ENCODE peak calls at places on chromosomes 2 and 18, in ten cellular contexts. I, C, Q, A, F, O, L, R, G and M are unnamed samples.

GRCh38 chr2:22276696-22277095 is 1108.3 kb upstream of the KLHL29 start:
- DNase-seq in I (no peak), C (no peak), Q (no peak), A (no peak), F (no peak), O (no peak), L (no peak), R (no peak), G (no peak), M (no peak)

GRCh38 chr2:218536804-218537494 is 31.2 kb downstream of the USP37 start:
- DNase-seq in I (no peak), C (no peak), Q (no peak), A (no peak), F (no peak), O (no peak), L (no peak), R (no peak), G (no peak), M (no peak)

GRCh38 chr2:189899101-189899500 is 114.9 kb downstream of the PMS1 start:
- DNase-seq in I (no peak), C (no peak), Q (no peak), A (no peak), F (no peak), O (no peak), L (no peak), R (no peak), G (no peak), M (no peak)

GRCh38 chr18:79532690-79533058 is 136.9 kb downstream of the NFATC1 start:
- DNase-seq in I (peak), C (no peak), Q (no peak), A (no peak), F (no peak), O (no peak), L (no peak), R (no peak), G (no peak), M (no peak)

GRCh38 chr2:232350804-232351685 is 27.5 kb upstream of the ALPP start:
- DNase-seq in I (no peak), C (no peak), Q (no peak), A (no peak), F (peak), O (no peak), L (no peak), R (no peak), G (no peak), M (no peak)

GRCh38 chr2:232541961-232542714 is 2.6 kb downstream of the CHRNG start:
- DNase-seq in I (no peak), C (no peak), Q (peak), A (no peak), F (peak), O (no peak), L (no peak), R (no peak), G (no peak), M (peak)

GRCh38 chr2:58434692-58435091 is 193.6 kb upstream of the FANCL start:
- DNase-seq in I (no peak), C (no peak), Q (no peak), A (no peak), F (no peak), O (no peak), L (no peak), R (no peak), G (no peak), M (no peak)

GRCh38 chr2:16654775-16655456 is 10.7 kb downstream of the CYRIA start:
- DNase-seq in I (no peak), C (no peak), Q (no peak), A (no peak), F (no peak), O (no peak), L (no peak), R (no peak), G (no peak), M (no peak)

GRCh38 chr2:44233450-44234128 is 41.7 kb upstream of the SLC3A1 start:
- DNase-seq in I (no peak), C (no peak), Q (no peak), A (peak), F (no peak), O (no peak), L (no peak), R (no peak), G (no peak), M (no peak)

GRCh38 chr2:222364280-222364895 is 60.0 kb upstream of the SGPP2 start:
- DNase-seq in I (no peak), C (no peak), Q (no peak), A (no peak), F (no peak), O (no peak), L (no peak), R (no peak), G (no peak), M (no peak)

GRCh38 chr2:24739355-24740025 is 53.7 kb downstream of the PTRHD1 start:
- DNase-seq in I (no peak), C (no peak), Q (no peak), A (no peak), F (no peak), O (no peak), L (no peak), R (no peak), G (no peak), M (no peak)

GRCh38 chr18:23422751-23423418 is 30.2 kb upstream of the RIOK3 start:
- DNase-seq in I (no peak), C (peak), Q (no peak), A (peak), F (no peak), O (no peak), L (no peak), R (peak), G (peak), M (peak)

GRCh38 chr2:10557506-10558265 is 109.6 kb upstream of the ODC1 start:
- DNase-seq in I (no peak), C (no peak), Q (no peak), A (no peak), F (no peak), O (no peak), L (no peak), R (no peak), G (no peak), M (no peak)

GRCh38 chr2:56195563-56195962 is 11.8 kb downstream of the CCDC85A start:
- DNase-seq in I (no peak), C (no peak), Q (no peak), A (no peak), F (no peak), O (no peak), L (no peak), R (no peak), G (no peak), M (no peak)

GRCh38 chr2:39640107-39640506 is 25.6 kb upstream of the TMEM178A start:
- DNase-seq in I (no peak), C (no peak), Q (peak), A (no peak), F (peak), O (no peak), L (no peak), R (no peak), G (no peak), M (no peak)

GRCh38 chr2:128666596-128666995 is 347.9 kb upstream of the HS6ST1 start:
- DNase-seq in I (no peak), C (no peak), Q (no peak), A (no peak), F (no peak), O (no peak), L (no peak), R (no peak), G (no peak), M (no peak)

GRCh38 chr2:28955492-28955891 is 25.6 kb upstream of the TOGARAM2 start:
- DNase-seq in I (no peak), C (no peak), Q (no peak), A (no peak), F (no peak), O (no peak), L (no peak), R (no peak), G (no peak), M (no peak)

GRCh38 chr2:196354186-196354585 is 182.8 kb upstream of the STK17B start:
- DNase-seq in I (no peak), C (no peak), Q (no peak), A (no peak), F (no peak), O (no peak), L (no peak), R (no peak), G (no peak), M (no peak)

GRCh38 chr2:45814528-45814927 is 163.1 kb downstream of the PRKCE start:
- DNase-seq in I (peak), C (no peak), Q (no peak), A (no peak), F (peak), O (peak), L (no peak), R (no peak), G (no peak), M (peak)

GRCh38 chr2:216315817-216316603 is 56.3 kb downstream of the MARCHF4 start:
- DNase-seq in I (no peak), C (no peak), Q (no peak), A (peak), F (no peak), O (no peak), L (no peak), R (no peak), G (no peak), M (no peak)

GRCh38 chr18:79575891-79576685 is 103.5 kb upstream of the CTDP1 start:
- DNase-seq in I (peak), C (peak), Q (peak), A (no peak), F (peak), O (no peak), L (peak), R (no peak), G (peak), M (peak)

GRCh38 chr18:46767217-46767616 is 10.4 kb upstream of the ST8SIA5 start:
- DNase-seq in I (no peak), C (no peak), Q (no peak), A (no peak), F (no peak), O (no peak), L (no peak), R (no peak), G (no peak), M (no peak)

GRCh38 chr2:102708847-102709559 is 52.8 kb upstream of the TMEM182 start:
- DNase-seq in I (no peak), C (no peak), Q (no peak), A (peak), F (no peak), O (no peak), L (no peak), R (no peak), G (no peak), M (no peak)

GRCh38 chr18:35478520-35479435 is 19.0 kb downstream of the INO80C start:
- DNase-seq in I (no peak), C (peak), Q (no peak), A (peak), F (no peak), O (no peak), L (no peak), R (no peak), G (peak), M (no peak)

GRCh38 chr2:58939388-58939787 is 698.3 kb upstream of the FANCL start:
- DNase-seq in I (no peak), C (no peak), Q (no peak), A (peak), F (no peak), O (no peak), L (no peak), R (no peak), G (no peak), M (no peak)

GRCh38 chr2:195663007-195663406 is 6.0 kb downstream of the SLC39A10 start:
- DNase-seq in I (no peak), C (no peak), Q (no peak), A (no peak), F (no peak), O (no peak), L (no peak), R (no peak), G (no peak), M (no peak)

GRCh38 chr2:102061962-102062795 is 70.4 kb downstream of the IL1R2 start:
- DNase-seq in I (no peak), C (no peak), Q (peak), A (no peak), F (no peak), O (no peak), L (no peak), R (no peak), G (no peak), M (no peak)

GRCh38 chr2:189674374-189675112 is at the start of gene ANKAR:
- DNase-seq in I (peak), C (peak), Q (peak), A (peak), F (peak), O (peak), L (peak), R (peak), G (peak), M (peak)

GRCh38 chr2:183416741-183417140 is 292.5 kb downstream of the NUP35 start:
- DNase-seq in I (no peak), C (no peak), Q (no peak), A (no peak), F (no peak), O (no peak), L (no peak), R (no peak), G (no peak), M (no peak)

GRCh38 chr2:120787512-120788348 is 52.1 kb downstream of the GLI2 start:
- DNase-seq in I (no peak), C (no peak), Q (no peak), A (no peak), F (no peak), O (no peak), L (no peak), R (no peak), G (no peak), M (no peak)

GRCh38 chr2:231395188-231396057 is at the start of gene B3GNT7:
- DNase-seq in I (no peak), C (peak), Q (no peak), A (no peak), F (no peak), O (no peak), L (peak), R (no peak), G (peak), M (no peak)

GRCh38 chr2:231050018-231050901 is 6.4 kb upstream of the PSMD1 start:
- DNase-seq in I (no peak), C (peak), Q (no peak), A (peak), F (no peak), O (no peak), L (no peak), R (no peak), G (peak), M (no peak)

GRCh38 chr2:177998006-177998405 is 74.6 kb downstream of the PDE11A start:
- DNase-seq in I (no peak), C (no peak), Q (no peak), A (peak), F (no peak), O (no peak), L (no peak), R (no peak), G (no peak), M (no peak)

GRCh38 chr2:190986221-190986953 is 27.6 kb downstream of the STAT1 start:
- DNase-seq in I (no peak), C (no peak), Q (no peak), A (no peak), F (no peak), O (no peak), L (no peak), R (no peak), G (no peak), M (no peak)

GRCh38 chr18:37309059-37309458 is 256.5 kb downstream of the CELF4 start:
- DNase-seq in I (no peak), C (no peak), Q (no peak), A (peak), F (no peak), O (no peak), L (no peak), R (no peak), G (no peak), M (no peak)

GRCh38 chr2:37796481-37796880 is 125.0 kb upstream of the CDC42EP3 start:
- DNase-seq in I (no peak), C (no peak), Q (no peak), A (no peak), F (no peak), O (no peak), L (no peak), R (no peak), G (no peak), M (peak)

GRCh38 chr2:147547425-147547824 is 297.4 kb upstream of the ACVR2A start:
- DNase-seq in I (no peak), C (no peak), Q (no peak), A (no peak), F (no peak), O (no peak), L (no peak), R (no peak), G (no peak), M (no peak)

GRCh38 chr2:142883526-142883925 is 6.1 kb downstream of the KYNU start:
- DNase-seq in I (no peak), C (no peak), Q (no peak), A (no peak), F (no peak), O (no peak), L (no peak), R (no peak), G (no peak), M (no peak)

DNA sequence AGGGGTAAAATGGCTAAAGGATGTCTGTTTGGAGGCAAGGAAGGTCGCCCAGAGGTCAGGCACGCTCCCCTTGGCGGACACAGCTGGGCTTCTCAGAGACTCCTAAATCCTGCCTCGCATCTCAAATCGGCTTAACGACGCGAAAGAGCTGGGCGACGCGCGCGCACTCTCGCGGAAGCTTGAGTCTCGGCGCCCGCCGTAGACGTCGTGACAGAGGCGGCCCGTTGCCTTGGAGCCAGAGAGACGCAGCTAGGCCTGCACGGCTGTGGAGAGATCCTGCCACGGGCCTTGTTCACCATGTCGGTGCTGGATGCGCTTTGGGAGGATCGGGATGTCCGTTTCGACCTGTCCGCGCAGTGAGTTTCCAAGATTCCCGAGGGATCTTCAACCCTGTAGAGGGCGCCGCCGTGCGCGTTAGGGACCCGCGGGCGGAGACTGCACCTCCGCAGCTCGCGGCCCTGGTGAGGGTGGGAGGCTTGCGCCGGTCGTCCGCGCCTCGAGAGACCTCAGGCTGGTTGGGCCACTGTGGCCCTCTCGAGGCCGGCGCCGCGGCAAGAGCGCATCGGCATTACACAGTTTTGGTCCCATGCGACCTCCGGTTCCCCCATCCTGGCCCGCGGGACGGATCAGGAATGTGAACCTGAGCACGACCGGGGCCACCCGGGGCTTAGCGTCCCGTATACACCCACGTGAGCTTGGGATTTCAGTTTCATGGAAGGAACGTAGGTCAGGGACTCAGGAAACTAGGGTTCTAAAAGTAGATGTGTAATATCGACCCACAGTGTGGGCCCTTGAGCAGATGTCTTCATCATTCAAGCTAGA is at the start of gene BBS5:
- DNase-seq in I (peak), C (peak), Q (peak), A (peak), F (peak), O (peak), L (peak), R (peak), G (peak), M (peak)
- TF ChIP-seq POLR2A in I (peak), C (no peak), Q (no peak), A (peak), F (no peak), O (no peak), L (no peak), R (no peak), G (no peak), M (no peak)

DNA sequence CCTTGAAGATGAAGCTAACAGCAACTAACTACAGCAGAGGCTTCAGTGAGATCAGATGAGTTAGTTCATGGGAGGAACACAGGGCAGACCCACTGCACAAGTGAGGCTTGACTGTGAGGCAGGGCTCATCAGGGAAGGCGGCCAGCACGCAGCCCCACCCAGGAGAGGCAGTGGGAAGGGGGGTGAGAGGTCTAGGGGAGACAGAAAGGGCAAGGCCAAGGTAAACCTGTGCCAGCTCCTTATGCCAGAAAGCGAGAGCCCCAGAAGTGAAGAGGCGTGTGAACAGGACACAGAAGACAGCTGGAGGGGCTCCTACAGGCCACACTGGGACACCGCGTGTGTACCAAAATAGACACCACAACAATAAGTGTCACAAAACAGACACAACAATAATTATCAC is 48.6 kb downstream of the ANO7 start:
- DNase-seq in I (no peak), C (no peak), Q (no peak), A (no peak), F (peak), O (no peak), L (no peak), R (no peak), G (no peak), M (no peak)
- TF ChIP-seq CTCF in I (no peak), C (no peak), Q (no peak), A (no peak), F (no peak), O (no peak), L (no peak), R (no peak), G (no peak), M (no peak)

DNA sequence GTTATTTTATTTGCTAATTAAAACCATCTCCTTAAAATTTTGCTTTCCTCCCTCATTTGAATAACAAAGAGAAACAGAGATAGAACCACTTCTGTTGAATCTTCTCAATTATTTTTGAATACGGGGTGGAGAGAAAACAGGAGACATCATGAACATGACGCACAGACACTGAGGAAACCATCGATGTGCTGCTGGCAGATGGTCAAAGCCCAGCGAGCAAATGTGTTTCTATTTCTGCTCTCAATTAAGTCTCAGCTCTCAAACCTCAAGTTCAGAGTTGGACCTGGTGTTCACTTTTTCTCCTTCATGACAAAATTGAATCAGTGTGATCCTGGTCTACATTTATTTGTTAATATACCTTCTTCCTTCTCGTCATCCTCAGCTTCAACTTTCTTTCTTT is 36.1 kb upstream of the TWIST2 start:
- DNase-seq in I (peak), C (no peak), Q (no peak), A (no peak), F (no peak), O (peak), L (no peak), R (no peak), G (no peak), M (peak)
- H3K4me3 ChIP-seq in I (no peak), C (no peak), Q (no peak), A (no peak), F (no peak), O (no peak), L (no peak), R (no peak), G (no peak), M (no peak)

DNA sequence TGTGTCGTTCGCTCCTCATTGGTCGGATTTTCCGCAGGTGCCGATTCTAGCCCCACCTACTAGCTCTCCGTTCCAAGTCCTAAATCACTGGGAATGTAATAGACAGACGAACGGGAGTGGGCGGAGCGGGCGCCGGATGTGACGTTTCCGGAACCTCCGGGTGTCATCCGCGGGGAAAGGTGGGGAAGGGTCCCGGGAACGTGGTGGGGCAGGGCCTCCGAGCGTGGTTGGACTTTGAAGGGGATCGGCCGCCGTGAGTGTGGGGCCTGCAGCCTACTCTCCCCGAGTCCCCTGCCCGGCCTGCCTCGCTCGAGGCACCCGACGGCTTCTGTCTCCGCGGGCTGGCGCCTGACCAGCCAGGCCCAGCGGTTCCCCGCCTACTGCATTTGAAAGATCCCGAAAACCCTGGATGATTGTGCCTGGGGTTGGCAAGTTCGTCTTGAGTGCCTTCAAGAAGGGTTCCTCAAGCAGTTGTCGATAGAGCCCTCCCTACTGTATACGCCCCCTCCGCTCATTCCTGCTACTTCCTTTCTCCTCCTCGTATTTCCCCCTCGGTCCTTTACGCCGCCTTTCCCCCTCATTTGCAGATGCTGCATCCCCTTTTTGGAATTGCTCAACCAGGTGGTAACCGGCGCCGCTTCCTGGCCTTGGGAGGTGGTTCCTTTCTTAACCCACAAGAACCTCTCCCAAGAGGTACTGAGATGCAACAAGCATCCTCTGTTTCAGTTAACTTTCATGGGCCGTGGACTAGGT is at the start of gene STAMBP:
- DNase-seq in I (peak), C (peak), Q (peak), A (peak), F (peak), O (peak), L (peak), R (peak), G (peak), M (peak)
- TF ChIP-seq POLR2A in I (peak), C (no peak), Q (peak), A (peak), F (peak), O (peak), L (peak), R (peak), G (peak), M (no peak)

GRCh38 chr2:42319265-42319664 is 41.8 kb downstream of the COX7A2L start:
- DNase-seq in I (no peak), C (no peak), Q (no peak), A (no peak), F (no peak), O (no peak), L (no peak), R (no peak), G (no peak), M (no peak)
- TF ChIP-seq CTCF in I (no peak), C (no peak), Q (no peak), A (no peak), F (no peak), O (no peak), L (no peak), R (no peak), G (no peak), M (no peak)